ENCODE peak calls at places on chromosome 18, in eight cellular contexts. S is chondrocyte, Z is iris pigment epithelial cell, Q is epithelial cell of esophagus, X is HS-5, H is NCI-H1436, N is choroid plexus epithelial cell, D is amygdala. M is an unnamed sample.

GRCh38 chr18:76923485-76924085 is 101.2 kb downstream of the ZNF236 start:
- DNase-seq in S (no peak), Z (peak; percentile 24), Q (peak; percentile 52), X (no peak), H (no peak), N (peak; percentile 50), D (no peak), M (no peak)

GRCh38 chr18:48674758-48675157 is 135.9 kb downstream of the CTIF start:
- DNase-seq in S (no peak), Z (no peak), Q (no peak), X (no peak), H (no peak), N (no peak), D (no peak), M (no peak)

GRCh38 chr18:7164610-7165009 is 47.0 kb upstream of the LAMA1 start:
- DNase-seq in S (no peak), Z (peak; percentile 27), Q (peak; percentile 14), X (no peak), H (no peak), N (peak; percentile 68), D (no peak), M (no peak)

GRCh38 chr18:48868468-48869466 is 82.0 kb downstream of the SMAD7 start:
- DNase-seq in S (peak; percentile 62), Z (no peak), Q (no peak), X (no peak), H (no peak), N (peak; percentile 48), D (no peak), M (no peak)

GRCh38 chr18:37714621-37715020 is 149.0 kb upstream of the CELF4 start:
- DNase-seq in S (no peak), Z (no peak), Q (no peak), X (no peak), H (no peak), N (no peak), D (no peak), M (no peak)

GRCh38 chr18:10926565-10927194 is 222.7 kb downstream of the PIEZO2 start:
- DNase-seq in S (no peak), Z (peak; percentile 69), Q (no peak), X (peak; percentile 43), H (no peak), N (peak; percentile 66), D (no peak), M (peak; percentile 22)

GRCh38 chr18:4720498-4720897 is 265.4 kb upstream of the DLGAP1 start:
- DNase-seq in S (no peak), Z (no peak), Q (no peak), X (no peak), H (no peak), N (no peak), D (no peak), M (no peak)

GRCh38 chr18:2805970-2806943 is 40.5 kb upstream of the EMILIN2 start:
- DNase-seq in S (no peak), Z (peak; percentile 59), Q (no peak), X (no peak), H (no peak), N (peak; percentile 63), D (no peak), M (peak; percentile 3)

GRCh38 chr18:905307-905947 is 756 bp downstream of the ADCYAP1 start:
- DNase-seq in S (no peak), Z (no peak), Q (no peak), X (no peak), H (no peak), N (no peak), D (no peak), M (no peak)

GRCh38 chr18:13258792-13259385 is 40.3 kb downstream of the LDLRAD4 start:
- DNase-seq in S (no peak), Z (no peak), Q (no peak), X (no peak), H (no peak), N (no peak), D (no peak), M (no peak)

GRCh38 chr18:58785870-58786269 is 78.8 kb upstream of the ZNF532 start:
- DNase-seq in S (no peak), Z (no peak), Q (peak; percentile 16), X (no peak), H (no peak), N (no peak), D (no peak), M (no peak)

GRCh38 chr18:41853280-41853679 is 101.8 kb upstream of the PIK3C3 start:
- DNase-seq in S (no peak), Z (no peak), Q (no peak), X (no peak), H (no peak), N (no peak), D (no peak), M (no peak)

GRCh38 chr18:3498705-3499451 is 48.9 kb downstream of the TGIF1 start:
- DNase-seq in S (no peak), Z (peak; percentile 54), Q (peak; percentile 35), X (no peak), H (peak; percentile 29), N (peak; percentile 44), D (no peak), M (no peak)

GRCh38 chr18:49020621-49021021 is 69.9 kb upstream of the SMAD7 start:
- DNase-seq in S (peak; percentile 82), Z (no peak), Q (peak; percentile 58), X (no peak), H (no peak), N (peak; percentile 13), D (no peak), M (no peak)

GRCh38 chr18:64765908-64766307 is 617.0 kb upstream of the LINC00305 start:
- DNase-seq in S (no peak), Z (no peak), Q (no peak), X (no peak), H (no peak), N (no peak), D (no peak), M (no peak)

GRCh38 chr18:63284861-63285260 is 34.7 kb downstream of the BCL2 start:
- DNase-seq in S (no peak), Z (no peak), Q (no peak), X (no peak), H (no peak), N (no peak), D (no peak), M (no peak)

GRCh38 chr18:23636041-23636399 is 26.7 kb downstream of the ANKRD29 start:
- DNase-seq in S (no peak), Z (no peak), Q (no peak), X (no peak), H (no peak), N (no peak), D (no peak), M (no peak)

GRCh38 chr18:60692277-60692676 is 319.7 kb upstream of the MC4R start:
- DNase-seq in S (no peak), Z (no peak), Q (peak; percentile 3), X (no peak), H (no peak), N (no peak), D (no peak), M (no peak)

GRCh38 chr18:78542204-78542603 is 437.4 kb upstream of the SALL3 start:
- DNase-seq in S (no peak), Z (peak; percentile 9), Q (peak; percentile 34), X (no peak), H (no peak), N (peak; percentile 2), D (no peak), M (no peak)

GRCh38 chr18:23177433-23178072 is 42.3 kb downstream of the CABLES1 start:
- DNase-seq in S (no peak), Z (no peak), Q (no peak), X (no peak), H (no peak), N (no peak), D (no peak), M (no peak)

GRCh38 chr18:46706968-46707367 is 49.9 kb downstream of the ST8SIA5 start:
- DNase-seq in S (no peak), Z (no peak), Q (peak; percentile 53), X (no peak), H (no peak), N (no peak), D (no peak), M (no peak)

GRCh38 chr18:40347261-40347660 is 1607.8 kb upstream of the PIK3C3 start:
- DNase-seq in S (no peak), Z (no peak), Q (no peak), X (no peak), H (no peak), N (no peak), D (no peak), M (no peak)

GRCh38 chr18:23793985-23794867 is 105.0 kb downstream of the LAMA3 start:
- DNase-seq in S (no peak), Z (no peak), Q (no peak), X (no peak), H (no peak), N (no peak), D (no peak), M (no peak)

GRCh38 chr18:35430721-35431441 is 53.7 kb upstream of the ZNF396 start:
- DNase-seq in S (no peak), Z (no peak), Q (no peak), X (no peak), H (no peak), N (no peak), D (no peak), M (no peak)

GRCh38 chr18:34787931-34788532 is 77.9 kb downstream of the DTNA start:
- DNase-seq in S (no peak), Z (peak; percentile 61), Q (peak; percentile 76), X (no peak), H (peak; percentile 62), N (peak; percentile 83), D (no peak), M (no peak)

GRCh38 chr18:57027190-57027708 is 119.6 kb upstream of the BOD1L2 start:
- DNase-seq in S (no peak), Z (no peak), Q (no peak), X (no peak), H (no peak), N (no peak), D (no peak), M (no peak)

GRCh38 chr18:48545690-48546365 is 7.0 kb downstream of the CTIF start:
- DNase-seq in S (no peak), Z (peak; percentile 64), Q (peak; percentile 89), X (no peak), H (no peak), N (peak; percentile 48), D (peak; percentile 71), M (no peak)

GRCh38 chr18:49377742-49378141 is 82.7 kb downstream of the DYM start:
- DNase-seq in S (no peak), Z (no peak), Q (no peak), X (no peak), H (no peak), N (no peak), D (no peak), M (no peak)

GRCh38 chr18:55688066-55688465 is 100.1 kb upstream of the TCF4 start:
- DNase-seq in S (no peak), Z (no peak), Q (peak; percentile 21), X (no peak), H (no peak), N (no peak), D (no peak), M (no peak)

GRCh38 chr18:75211002-75211621 is 515 bp downstream of the TSHZ1 start:
- DNase-seq in S (no peak), Z (peak; percentile 41), Q (peak; percentile 50), X (no peak), H (no peak), N (peak; percentile 28), D (no peak), M (no peak)

GRCh38 chr18:63994783-63995399 is 25.0 kb downstream of the SERPINB8 start:
- DNase-seq in S (no peak), Z (peak; percentile 49), Q (peak; percentile 71), X (no peak), H (peak; percentile 6), N (peak; percentile 73), D (no peak), M (peak; percentile 48)

GRCh38 chr18:42113529-42114191 is 158.6 kb downstream of the PIK3C3 start:
- DNase-seq in S (no peak), Z (peak; percentile 45), Q (no peak), X (no peak), H (no peak), N (peak; percentile 64), D (no peak), M (no peak)

GRCh38 chr18:73520229-73520628 is 627.4 kb downstream of the FBXO15 start:
- DNase-seq in S (no peak), Z (no peak), Q (peak; percentile 13), X (no peak), H (no peak), N (peak; percentile 25), D (no peak), M (no peak)

GRCh38 chr18:39105095-39105494 is 1539.5 kb upstream of the CELF4 start:
- DNase-seq in S (no peak), Z (no peak), Q (no peak), X (no peak), H (peak; percentile 56), N (no peak), D (no peak), M (no peak)